ENCODE peak calls at places on chromosomes 4 and X, in five cellular contexts. P, B, Z, X and H are unnamed samples.

GRCh38 chr4:155509619-155510018 is 132.9 kb upstream of the MAP9 start:
- DNase-seq in P (no peak), B (no peak), Z (no peak), X (no peak), H (no peak)

GRCh38 chr4:74522251-74522991 is 77.5 kb downstream of the AREG start:
- DNase-seq in P (no peak), B (no peak), Z (no peak), X (no peak), H (no peak)

GRCh38 chr4:45472490-45472889 is 651.4 kb downstream of the GABRG1 start:
- DNase-seq in P (no peak), B (no peak), Z (no peak), X (no peak), H (no peak)

GRCh38 chr4:2142630-2143427 is 83.7 kb downstream of the NAT8L start:
- DNase-seq in P (no peak), B (no peak), Z (no peak), X (no peak), H (no peak)

GRCh38 chr4:94698187-94698586 is 59.6 kb upstream of the BMPR1B start:
- DNase-seq in P (no peak), B (no peak), Z (no peak), X (no peak), H (no peak)

GRCh38 chr4:35559559-35560365 is 684.6 kb downstream of the ARAP2 start:
- DNase-seq in P (no peak), B (no peak), Z (no peak), X (no peak), H (no peak)

GRCh38 chrX:111867236-111867635 is 8.7 kb upstream of the TRPC5OS start:
- DNase-seq in P (no peak), B (no peak), Z (no peak), X (no peak), H (no peak)

GRCh38 chr4:31984872-31985271 is 1264.7 kb downstream of the PCDH7 start:
- DNase-seq in P (no peak), B (no peak), Z (no peak), X (no peak), H (no peak)

GRCh38 chrX:154748712-154749339 is 2.1 kb downstream of the GAB3 start:
- DNase-seq in P (peak), B (no peak), Z (peak), X (peak), H (no peak)

GRCh38 chrX:56751071-56751470 is 22.0 kb downstream of the NBDY start:
- DNase-seq in P (no peak), B (no peak), Z (no peak), X (no peak), H (no peak)

GRCh38 chr4:71269241-71269640 is 69.6 kb upstream of the SLC4A4 start:
- DNase-seq in P (no peak), B (no peak), Z (no peak), X (no peak), H (no peak)

GRCh38 chr4:176769519-176769918 is 23.2 kb downstream of the VEGFC start:
- DNase-seq in P (no peak), B (no peak), Z (no peak), X (no peak), H (no peak)

GRCh38 chr4:3393171-3393570 is 48.6 kb upstream of the HGFAC start:
- DNase-seq in P (no peak), B (no peak), Z (no peak), X (no peak), H (no peak)

GRCh38 chrX:19443886-19444530 is 71.3 kb downstream of the MAP3K15 start:
- DNase-seq in P (no peak), B (no peak), Z (no peak), X (no peak), H (no peak)

GRCh38 chrX:17154001-17154400 is 207.5 kb downstream of the REPS2 start:
- DNase-seq in P (no peak), B (no peak), Z (no peak), X (no peak), H (no peak)

GRCh38 chr4:1187182-1187581 is 14.8 kb upstream of the SPON2 start:
- DNase-seq in P (peak), B (no peak), Z (no peak), X (no peak), H (no peak)

DNA sequence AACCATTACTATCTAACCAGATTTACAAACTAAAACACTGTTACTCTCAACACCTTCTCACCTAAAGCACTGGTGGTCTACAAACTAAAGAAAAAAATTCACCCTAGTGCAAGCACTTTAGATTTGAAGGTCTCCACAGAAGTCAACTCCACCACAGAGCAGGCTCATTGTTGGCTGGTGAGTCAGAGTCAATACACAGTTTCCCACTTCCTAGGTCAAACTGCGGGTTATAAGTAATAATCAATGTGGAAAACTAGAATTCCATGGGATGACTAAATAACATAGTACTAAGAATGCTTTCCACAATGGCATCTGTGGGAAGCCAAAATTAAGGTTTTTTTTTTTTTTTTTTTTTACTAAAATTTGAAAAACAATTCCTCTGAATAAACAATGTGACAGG is 191.8 kb downstream of the PDGFC start:
- DNase-seq in P (no peak), B (no peak), Z (no peak), X (no peak), H (no peak)
- H3K27ac ChIP-seq in P (no peak), B (no peak), Z (no peak), X (no peak), H (no peak)

GRCh38 chr4:53022162-53023100 is 160.3 kb downstream of the RASL11B start:
- DNase-seq in P (no peak), B (no peak), Z (no peak), X (no peak), H (no peak)

GRCh38 chr4:53026233-53026632 is 164.1 kb downstream of the RASL11B start:
- DNase-seq in P (no peak), B (no peak), Z (no peak), X (no peak), H (no peak)

GRCh38 chr4:53021709-53022108 is 159.6 kb downstream of the RASL11B start:
- DNase-seq in P (no peak), B (no peak), Z (no peak), X (no peak), H (no peak)

GRCh38 chr4:53019485-53020382 is 157.6 kb downstream of the RASL11B start:
- DNase-seq in P (peak), B (no peak), Z (no peak), X (no peak), H (no peak)

DNA sequence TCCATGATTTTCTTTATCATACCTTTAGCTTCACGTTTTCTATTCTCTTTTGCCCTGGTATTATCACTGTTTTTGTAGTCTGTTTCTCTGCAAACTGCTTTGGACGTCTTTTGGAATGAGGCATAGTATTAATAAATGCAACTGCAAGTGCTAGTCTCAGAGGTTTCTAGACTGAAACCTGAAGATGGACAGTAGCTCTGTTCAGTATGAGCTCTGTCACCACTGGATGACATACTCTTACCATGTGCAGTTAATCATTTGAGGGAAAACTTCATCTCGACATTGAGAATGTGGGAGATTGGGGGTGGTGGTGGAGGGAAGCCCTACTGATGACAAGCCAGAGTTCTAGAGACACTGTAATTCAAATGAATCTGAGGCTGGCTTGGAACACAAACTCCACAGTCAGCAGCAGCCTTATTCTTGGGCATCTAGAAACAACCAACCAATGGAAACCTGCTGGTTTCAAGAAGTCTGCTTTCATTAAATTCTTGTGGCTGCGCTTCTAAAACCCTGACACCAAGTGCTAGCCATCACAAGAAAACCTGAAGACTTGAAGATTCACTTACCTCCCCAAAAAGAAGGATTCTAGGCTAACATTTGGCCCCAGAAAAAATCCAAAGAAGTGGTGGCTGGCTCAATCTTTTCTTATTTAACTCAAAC is 161.7 kb downstream of the RASL11B start:
- DNase-seq in P (no peak), B (no peak), Z (no peak), X (no peak), H (no peak)
- H3K27ac ChIP-seq in P (no peak), B (no peak), Z (no peak), X (no peak), H (no peak)

DNA sequence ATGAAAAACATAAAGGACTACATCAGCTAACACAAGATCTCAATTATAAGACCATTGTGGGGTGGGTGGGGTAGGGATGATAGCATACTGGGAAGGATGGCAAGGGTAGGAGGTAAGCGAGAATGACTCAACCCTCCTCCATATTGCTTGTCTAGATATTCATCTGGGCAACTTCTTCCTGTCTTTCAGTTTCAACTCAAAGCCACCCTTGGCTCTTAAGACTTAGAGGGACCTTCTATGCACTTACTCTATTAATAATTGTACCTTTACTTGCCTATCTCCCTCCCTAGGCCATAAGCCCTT is 87.5 kb upstream of the ETNPPL start:
- DNase-seq in P (no peak), B (no peak), Z (no peak), X (no peak), H (no peak)
- H3K27ac ChIP-seq in P (no peak), B (no peak), Z (no peak), X (no peak), H (no peak)

GRCh38 chr4:134202136-134202535 is 547 bp upstream of the PABPC4L start:
- DNase-seq in P (no peak), B (no peak), Z (no peak), X (no peak), H (no peak)

GRCh38 chr4:134201216-134202098 is at the start of gene PABPC4L:
- DNase-seq in P (peak), B (peak), Z (no peak), X (no peak), H (no peak)

GRCh38 chr4:134202557-134202956 is 968 bp upstream of the PABPC4L start:
- DNase-seq in P (no peak), B (no peak), Z (no peak), X (no peak), H (no peak)

GRCh38 chr4:134200811-134201215 is 776 bp downstream of the PABPC4L start:
- DNase-seq in P (no peak), B (no peak), Z (no peak), X (no peak), H (no peak)
- H3K27ac ChIP-seq in P (peak), B (peak), Z (no peak), X (no peak), H (no peak)